ENCODE peak calls at places on chromosomes 3 and 15, in seven cellular contexts. G is fibroblast of villous mesenchyme; Q is ascending aorta; X is stimulated activated CD4-positive, alpha-beta T cell treated with anti-CD3 and anti-CD28 coated beads, Interleukin-15, amount 100 ng/mL, for 1 hour; F is HTR-8/SVneo; H is sigmoid colon; T is heart left ventricle. C is an unnamed sample.

GRCh38 chr3:182810574-182811268 is 17.4 kb downstream of the ATP11B start:
- DNase-seq in G (no peak), Q (no peak), X (no peak), F (no peak), H (no peak), T (no peak), C (peak; percentile 59)

GRCh38 chr3:61666615-61667320 is 105.4 kb downstream of the PTPRG start:
- DNase-seq in G (no peak), Q (no peak), X (no peak), F (no peak), H (no peak), T (no peak), C (peak; percentile 25)

GRCh38 chr3:111709645-111710044 is 114.5 kb upstream of the ZBED2 start:
- DNase-seq in G (no peak), Q (no peak), X (no peak), F (no peak), H (no peak), T (no peak), C (no peak)

GRCh38 chr3:39166932-39167532 is 13.6 kb upstream of the CSRNP1 start:
- DNase-seq in G (peak; percentile 98), Q (no peak), X (no peak), F (no peak), H (peak; percentile 78), T (no peak), C (peak; percentile 81)

GRCh38 chr3:37249717-37250116 is 75.3 kb upstream of the LRRFIP2 start:
- DNase-seq in G (no peak), Q (no peak), X (no peak), F (no peak), H (no peak), T (no peak), C (peak; percentile 30)

GRCh38 chr3:99549918-99550603 is 88.3 kb upstream of the COL8A1 start:
- DNase-seq in G (peak; percentile 42), Q (no peak), X (no peak), F (no peak), H (no peak), T (no peak), C (peak; percentile 14)

GRCh38 chr3:156637480-156638022 is 36.8 kb upstream of the TIPARP start:
- DNase-seq in G (no peak), Q (no peak), X (no peak), F (no peak), H (no peak), T (no peak), C (peak; percentile 75)

GRCh38 chr3:123027292-123028232 is at the start of gene SEMA5B:
- DNase-seq in G (peak; percentile 6), Q (peak; percentile 66), X (no peak), F (peak; percentile 43), H (no peak), T (peak; percentile 46), C (peak; percentile 40)

GRCh38 chr3:56908004-56908403 is 106.3 kb upstream of the ARHGEF3 start:
- DNase-seq in G (no peak), Q (no peak), X (no peak), F (no peak), H (no peak), T (no peak), C (no peak)

GRCh38 chr3:46258525-46258924 is 16.3 kb downstream of the CCR3 start:
- DNase-seq in G (no peak), Q (no peak), X (no peak), F (no peak), H (no peak), T (no peak), C (no peak)

GRCh38 chr3:182142928-182143327 is 431.2 kb downstream of the SOX2 start:
- DNase-seq in G (no peak), Q (no peak), X (no peak), F (no peak), H (no peak), T (no peak), C (no peak)

GRCh38 chr15:90840954-90841353 is 27.4 kb upstream of the FURIN start:
- DNase-seq in G (peak; percentile 83), Q (no peak), X (no peak), F (no peak), H (no peak), T (no peak), C (no peak)

GRCh38 chr3:152271465-152272035 is 2.8 kb downstream of the MBNL1 start:
- DNase-seq in G (no peak), Q (no peak), X (no peak), F (no peak), H (no peak), T (no peak), C (no peak)

GRCh38 chr3:109047366-109047765 is 70.6 kb downstream of the MORC1 start:
- DNase-seq in G (no peak), Q (no peak), X (no peak), F (no peak), H (no peak), T (no peak), C (no peak)

GRCh38 chr15:35719964-35720507 is 174.1 kb upstream of the DPH6 start:
- DNase-seq in G (no peak), Q (no peak), X (no peak), F (no peak), H (no peak), T (no peak), C (no peak)

GRCh38 chr3:128113817-128114794 is 9.5 kb downstream of the RUVBL1 start:
- DNase-seq in G (no peak), Q (no peak), X (no peak), F (no peak), H (no peak), T (no peak), C (no peak)

GRCh38 chr3:15097889-15098288 is 1.1 kb downstream of the RBSN start:
- DNase-seq in G (no peak), Q (no peak), X (no peak), F (no peak), H (no peak), T (no peak), C (peak; percentile 67)

GRCh38 chr3:30894521-30895289 is at the start of gene GADL1:
- DNase-seq in G (peak; percentile 10), Q (peak; percentile 65), X (peak; percentile 0), F (peak; percentile 23), H (peak; percentile 65), T (peak; percentile 28), C (peak; percentile 39)

GRCh38 chr3:24119321-24119751 is 174.2 kb downstream of the NR1D2 start:
- DNase-seq in G (peak; percentile 38), Q (no peak), X (no peak), F (peak; percentile 39), H (no peak), T (no peak), C (peak; percentile 78)

GRCh38 chr3:188157407-188157806 is 3.5 kb downstream of the LPP start:
- DNase-seq in G (no peak), Q (peak; percentile 58), X (no peak), F (no peak), H (no peak), T (no peak), C (no peak)

GRCh38 chr15:47548986-47549385 is 168.3 kb upstream of the SEMA6D start:
- DNase-seq in G (no peak), Q (no peak), X (no peak), F (no peak), H (no peak), T (no peak), C (no peak)

GRCh38 chr3:125367403-125368230 is 7.5 kb downstream of the ZNF148 start:
- DNase-seq in G (no peak), Q (no peak), X (no peak), F (no peak), H (no peak), T (no peak), C (peak; percentile 28)

GRCh38 chr3:52519445-52520140 is 14.1 kb downstream of the NT5DC2 start:
- DNase-seq in G (no peak), Q (no peak), X (no peak), F (no peak), H (no peak), T (no peak), C (no peak)

GRCh38 chr3:161197855-161198836 is 23.0 kb upstream of the NMD3 start:
- DNase-seq in G (no peak), Q (no peak), X (no peak), F (no peak), H (no peak), T (no peak), C (peak; percentile 23)